ENCODE peak calls at places on chromosomes 16 and 17, in seven cellular contexts. W is Peyer's patch, P is tibial nerve, A is A549, K is cardiac muscle cell, I is Panc1, N is fibroblast of lung. X is an unnamed sample. For H3K4me1 and H3K9me3, the result is how much of the 10 kb centered on the place peaks cover.

GRCh38 chr16:88370365-88370764 is 12.4 kb upstream of the ZNF469 start:
- DNase-seq in K (no peak), P (no peak), N (no peak), I (no peak), A (no peak), W (no peak), X (no peak)

GRCh38 chr16:66430214-66430613 is 3.1 kb downstream of the BEAN1 start:
- DNase-seq in A (no peak), N (no peak), P (no peak), I (no peak), K (no peak), W (no peak), X (no peak)

GRCh38 chr16:51880776-51881175 is 666.2 kb downstream of the TOX3 start:
- DNase-seq in P (no peak), N (peak), K (peak), W (no peak), I (peak), A (peak), X (no peak)

GRCh38 chr16:82185012-82185411 is 15.0 kb upstream of the MPHOSPH6 start:
- DNase-seq in N (no peak), K (no peak), P (no peak), W (no peak), A (no peak), I (no peak), X (no peak)

GRCh38 chr16:27085182-27085581 is 18.5 kb downstream of the C16orf82 start:
- DNase-seq in A (no peak), K (no peak), P (no peak), I (no peak), N (no peak), W (no peak), X (no peak)

GRCh38 chr16:53754938-53755910 is 51.3 kb downstream of the FTO start:
- DNase-seq in W (no peak), A (no peak), I (no peak), K (peak), N (peak), P (no peak), X (no peak)

GRCh38 chr16:14020141-14020540 is 51.0 kb upstream of the MRTFB start:
- DNase-seq in K (no peak), N (no peak), P (no peak), W (no peak), A (no peak), I (no peak), X (no peak)

GRCh38 chr17:56045907-56046306 is 107.4 kb upstream of the ANKFN1 start:
- DNase-seq in N (no peak), P (no peak), I (no peak), W (no peak), K (no peak), A (no peak), X (no peak)

GRCh38 chr16:74169687-74170522 is 126.7 kb upstream of the PSMD7 start:
- DNase-seq in K (peak), W (no peak), I (no peak), N (peak), A (no peak), P (no peak), X (no peak)

GRCh38 chr17:39782980-39783379 is 45.2 kb downstream of the GRB7 start:
- DNase-seq in P (no peak), K (peak), N (no peak), I (no peak), A (no peak), W (no peak), X (no peak)

GRCh38 chr16:32116080-32116479 is 137.0 kb upstream of the TP53TG3D start:
- DNase-seq in W (no peak), I (no peak), A (no peak), P (no peak), K (peak), N (no peak), X (no peak)

GRCh38 chr16:73228649-73229048 is 180.7 kb upstream of the ZFHX3 start:
- DNase-seq in W (no peak), A (no peak), K (peak), I (no peak), N (peak), P (no peak), X (no peak)

GRCh38 chr17:50638851-50639767 is 4.4 kb downstream of the ABCC3 start:
- DNase-seq in I (peak), P (peak), W (peak), K (peak), N (peak), A (peak), X (no peak)

GRCh38 chr17:15265131-15265530 is at the start of gene PMP22:
- DNase-seq in W (no peak), A (no peak), N (peak), I (no peak), K (peak), P (no peak), X (no peak)

GRCh38 chr16:9123871-9124270 is 32.4 kb downstream of the HAPSTR1 start:
- DNase-seq in P (no peak), A (peak), N (no peak), K (no peak), I (no peak), W (peak), X (no peak)

GRCh38 chr17:57158296-57158695 is 73.2 kb downstream of the AKAP1 start:
- DNase-seq in P (no peak), K (no peak), N (no peak), W (no peak), A (no peak), I (no peak), X (no peak)

GRCh38 chr17:80504671-80505413 is 28.4 kb upstream of the NPTX1 start:
- DNase-seq in N (no peak), A (peak), W (no peak), K (peak), P (no peak), I (no peak), X (no peak)

GRCh38 chr16:1082952-1083675 is 10.6 kb downstream of the SSTR5 start:
- DNase-seq in A (no peak), I (no peak), W (no peak), N (no peak), P (no peak), K (no peak), X (no peak)

GRCh38 chr17:82236142-82236971 is 7.5 kb downstream of the SLC16A3 start:
- DNase-seq in N (peak), W (peak), K (peak), I (no peak), A (peak), P (peak), X (peak)

GRCh38 chr16:4495766-4496165 is 19.6 kb downstream of the HMOX2 start:
- DNase-seq in P (no peak), W (no peak), K (no peak), N (no peak), A (no peak), I (no peak), X (no peak)

DNA sequence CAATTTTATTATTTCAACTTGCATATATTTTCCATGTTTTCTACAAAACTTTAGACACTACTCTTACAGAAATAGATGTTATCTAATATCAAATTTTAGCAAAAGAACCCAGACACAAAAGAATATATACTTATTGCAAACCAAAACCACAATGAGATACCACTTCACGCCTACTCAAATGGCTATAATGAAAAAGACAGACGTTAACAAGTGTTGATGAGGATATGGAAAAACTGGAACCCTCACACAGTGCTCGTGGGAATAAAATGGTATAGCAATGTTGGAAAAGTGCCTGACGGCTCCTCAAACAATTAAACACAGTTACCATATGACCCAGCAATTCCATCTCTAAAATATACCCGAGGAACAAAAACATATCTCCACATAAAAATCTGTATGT is 27.1 kb downstream of the USP31 start:
- DNase-seq in W (no peak), K (no peak), I (no peak), N (no peak), A (no peak), P (no peak), X (no peak)
- H3K4me1 ChIP-seq in W (under half), K (under half), I (under half), N (under half), A (half or more), P (under half), X (under half)

DNA sequence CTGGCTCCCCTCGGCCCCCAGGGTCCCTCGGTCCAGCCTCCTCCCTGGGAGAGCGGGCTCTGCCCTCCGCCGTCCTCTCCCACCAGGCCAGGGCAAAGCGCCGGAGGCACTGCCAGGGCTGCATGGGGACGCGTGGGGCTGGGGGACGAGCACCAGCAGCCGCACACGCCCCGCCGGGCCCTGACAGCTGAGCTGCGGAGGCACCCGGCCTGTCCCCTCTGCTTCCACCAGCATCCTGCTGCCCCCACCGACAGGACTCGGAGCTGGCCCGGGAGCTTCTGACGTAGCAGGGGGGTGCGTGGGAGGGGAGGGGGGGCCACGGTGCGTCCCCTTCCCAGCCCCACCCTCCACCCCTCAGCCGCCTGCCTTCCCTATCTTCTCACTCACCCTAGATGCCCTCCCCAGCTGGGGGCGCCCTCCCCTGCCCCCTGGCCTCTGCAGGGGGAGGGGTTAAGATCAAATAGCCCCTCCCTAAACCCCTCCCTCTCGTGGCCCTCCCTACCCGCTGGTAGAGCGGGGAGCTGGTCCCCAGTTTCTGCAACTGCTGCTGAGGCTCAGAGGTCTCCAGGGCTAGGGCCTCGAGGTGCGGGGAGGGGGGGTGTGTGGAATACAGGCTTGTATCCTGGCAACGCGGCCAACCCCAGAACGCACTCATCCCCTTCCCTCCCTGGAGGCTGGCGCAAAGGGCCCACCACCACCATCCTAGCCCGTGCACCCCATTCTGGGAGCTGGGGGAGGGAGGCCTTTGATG is 1.1 kb downstream of the SRCIN1 start:
- DNase-seq in N (no peak), W (no peak), P (no peak), A (peak), K (no peak), I (no peak), X (no peak)
- H3K4me3 ChIP-seq in N (no peak), W (no peak), P (no peak), A (peak), K (peak), I (peak), X (no peak)

GRCh38 chr16:68577352-68577853 is 38.3 kb downstream of the ZFP90 start:
- DNase-seq in I (no peak), K (no peak), A (no peak), N (no peak), P (no peak), W (no peak), X (no peak)
- H3K9me3 ChIP-seq in I (under half), K (under half), A (half or more), N (under half), P (half or more), W (under half), X (under half)

DNA sequence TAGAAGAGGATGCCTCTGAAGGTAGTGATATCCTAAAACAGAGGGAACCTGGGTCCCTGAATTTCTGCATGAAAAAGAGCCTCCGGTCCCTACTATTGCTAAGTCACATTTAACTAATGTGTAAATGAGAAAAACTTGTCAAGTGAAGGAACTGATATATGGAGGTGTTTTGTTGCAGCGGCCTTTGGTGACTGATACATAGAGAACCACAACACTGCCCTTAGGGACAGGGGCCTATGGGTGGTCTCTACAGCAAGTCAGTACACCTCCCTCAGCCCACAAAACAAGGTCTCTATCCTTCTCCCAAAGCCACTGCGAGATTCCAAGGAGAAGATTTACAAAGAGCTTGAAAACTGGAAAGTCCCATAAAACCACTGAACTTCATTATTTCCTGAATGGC is 275.3 kb downstream of the SOX9 start:
- DNase-seq in N (no peak), P (no peak), K (no peak), I (no peak), W (no peak), A (no peak), X (no peak)
- H3K4me1 ChIP-seq in N (under half), P (under half), K (under half), I (half or more), W (under half), A (half or more), X (under half)

GRCh38 chr17:67421869-67422273 is 44.8 kb downstream of the PITPNC1 start:
- DNase-seq in I (peak), K (peak), P (no peak), W (no peak), N (peak), A (peak), X (peak)
- H3K4me3 ChIP-seq in I (no peak), K (no peak), P (no peak), W (no peak), N (no peak), A (no peak), X (no peak)

GRCh38 chr17:60493847-60494321 is 32.2 kb downstream of the APPBP2 start:
- DNase-seq in I (no peak), P (no peak), K (no peak), W (no peak), A (no peak), N (no peak), X (no peak)
- H3K9me3 ChIP-seq in I (under half), P (under half), K (under half), W (under half), A (under half), N (under half), X (under half)

GRCh38 chr17:77455878-77456234 is 315.1 kb downstream of the SEC14L1 start:
- DNase-seq in K (no peak), P (no peak), A (no peak), W (no peak), I (no peak), N (no peak), X (no peak)

GRCh38 chr17:77458202-77459017 is 317.6 kb downstream of the SEC14L1 start:
- DNase-seq in P (no peak), A (no peak), N (no peak), I (no peak), W (peak), K (no peak), X (no peak)

GRCh38 chr17:77457572-77458201 is 316.9 kb downstream of the SEC14L1 start:
- DNase-seq in K (no peak), I (no peak), W (no peak), A (no peak), N (no peak), P (no peak), X (no peak)

GRCh38 chr17:77456271-77456950 is 315.6 kb downstream of the SEC14L1 start:
- DNase-seq in N (no peak), I (no peak), P (no peak), K (no peak), W (peak), A (no peak), X (peak)

DNA sequence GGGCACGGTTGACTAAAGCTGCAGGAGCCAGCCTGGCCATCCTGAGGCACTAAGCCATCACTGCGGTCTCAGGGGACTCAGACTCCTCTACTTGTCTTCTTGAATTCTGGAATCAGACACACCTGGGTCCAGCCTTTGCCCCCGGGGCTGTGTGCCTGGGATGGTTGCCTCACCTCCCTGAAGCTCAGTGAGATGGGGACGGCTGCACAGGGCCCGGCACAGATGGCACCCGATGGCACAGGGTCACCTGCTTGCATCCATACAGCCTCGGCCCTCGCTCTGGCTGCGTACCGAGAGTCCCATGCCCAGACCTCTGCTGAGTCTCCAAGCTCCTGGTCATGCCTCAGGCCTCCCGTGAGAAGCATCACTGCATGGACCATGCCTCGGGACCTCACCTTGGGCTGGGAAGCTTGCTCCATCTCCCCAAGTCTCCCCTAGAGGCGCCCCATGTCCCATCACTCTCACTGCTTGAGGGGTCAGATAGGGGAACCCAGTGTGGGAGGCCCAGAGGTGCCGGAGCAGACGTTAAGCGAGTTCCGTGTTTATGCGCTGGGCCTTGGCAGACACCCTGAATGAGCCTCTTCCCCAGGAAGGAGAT is 316.3 kb downstream of the SEC14L1 start:
- DNase-seq in W (peak), N (no peak), I (no peak), A (no peak), K (no peak), P (no peak), X (no peak)
- H3K4me1 ChIP-seq in W (under half), N (under half), I (half or more), A (under half), K (half or more), P (half or more), X (half or more)

GRCh38 chr17:980406-981291 is 1.1 kb upstream of the NXN start:
- DNase-seq in P (peak), K (peak), N (peak), I (peak), A (peak), W (peak), X (peak)
- H3K4me3 ChIP-seq in P (peak), K (peak), N (no peak), I (peak), A (peak), W (peak), X (peak)

DNA sequence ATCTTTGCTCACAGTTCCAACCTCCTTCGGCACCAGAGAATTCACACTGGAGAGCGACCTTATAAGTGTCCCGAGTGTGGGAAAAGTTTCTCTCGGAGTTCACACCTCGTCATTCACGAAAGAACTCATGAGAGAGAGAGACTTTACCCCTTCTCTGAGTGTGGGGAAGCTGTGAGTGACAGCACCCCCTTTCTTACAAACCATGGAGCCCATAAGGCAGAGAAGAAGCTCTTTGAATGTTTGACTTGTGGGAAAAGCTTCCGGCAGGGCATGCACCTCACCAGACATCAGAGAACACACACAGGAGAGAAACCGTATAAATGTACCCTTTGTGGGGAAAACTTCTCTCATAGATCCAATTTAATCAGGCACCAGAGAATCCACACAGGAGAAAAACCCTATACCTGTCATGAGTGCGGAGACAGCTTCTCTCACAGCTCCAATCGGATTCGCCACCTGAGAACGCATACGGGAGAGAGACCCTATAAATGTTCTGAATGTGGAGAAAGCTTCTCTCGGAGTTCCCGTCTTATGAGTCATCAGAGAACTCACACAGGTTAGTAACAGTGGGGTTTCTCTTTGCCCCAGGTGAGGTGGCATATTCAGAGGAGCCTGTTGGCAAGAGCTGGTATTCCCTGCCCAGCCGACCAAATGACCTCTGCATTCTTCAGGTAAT is 6.8 kb downstream of the ZNF263 start:
- DNase-seq in N (no peak), A (no peak), P (no peak), K (no peak), W (no peak), I (no peak), X (no peak)
- H3K9me3 ChIP-seq in N (under half), A (half or more), P (half or more), K (under half), W (half or more), I (half or more), X (under half)